ENCODE peak calls at places on chromosome 1, in four cellular contexts. One of them, this sample, is unnamed.
A peak's percentile ranks its signal among the peaks of the same experiment; 100 is the strongest.

GRCh38 chr1:53557830-53558784 is 98.9 kb downstream of the DMRTB1 start:
- DNase-seq in ovary: no peak
- DNase-seq in gastrocnemius medialis: no peak
- DNase-seq in Caco-2: peak; percentile 7
- DNase-seq in this sample: no peak

GRCh38 chr1:119290297-119290696 is 78.3 kb upstream of the HAO2 start:
- DNase-seq in gastrocnemius medialis: no peak
- DNase-seq in Caco-2: no peak
- DNase-seq in ovary: no peak
- DNase-seq in this sample: no peak

GRCh38 chr1:27561126-27561899 is 42.6 kb downstream of the AHDC1 start:
- DNase-seq in ovary: peak; percentile 38
- DNase-seq in gastrocnemius medialis: no peak
- DNase-seq in Caco-2: no peak
- DNase-seq in this sample: no peak

GRCh38 chr1:153470707-153471106 is 10.3 kb upstream of the S100A7 start:
- DNase-seq in gastrocnemius medialis: no peak
- DNase-seq in ovary: no peak
- DNase-seq in Caco-2: no peak
- DNase-seq in this sample: no peak

GRCh38 chr1:203650012-203650836 is 23.6 kb downstream of the ATP2B4 start:
- DNase-seq in gastrocnemius medialis: no peak
- DNase-seq in Caco-2: peak; percentile 76
- DNase-seq in ovary: peak; percentile 68
- DNase-seq in this sample: no peak

GRCh38 chr1:183710734-183711133 is 57.6 kb upstream of the APOBEC4 start:
- DNase-seq in ovary: no peak
- DNase-seq in Caco-2: no peak
- DNase-seq in gastrocnemius medialis: no peak
- DNase-seq in this sample: no peak

GRCh38 chr1:47533176-47534039 is 95.6 kb downstream of the FOXD2 start:
- DNase-seq in ovary: peak; percentile 25
- DNase-seq in Caco-2: peak; percentile 45
- DNase-seq in gastrocnemius medialis: no peak
- DNase-seq in this sample: no peak

GRCh38 chr1:92442351-92442750 is 44.4 kb downstream of the GFI1 start:
- DNase-seq in gastrocnemius medialis: no peak
- DNase-seq in ovary: no peak
- DNase-seq in Caco-2: no peak
- DNase-seq in this sample: no peak

GRCh38 chr1:204684206-204684536 is 1.4 kb downstream of the LRRN2 start:
- DNase-seq in Caco-2: no peak
- DNase-seq in gastrocnemius medialis: no peak
- DNase-seq in ovary: no peak
- DNase-seq in this sample: no peak

GRCh38 chr1:228424685-228425660 is 8.3 kb upstream of the TRIM17 start:
- DNase-seq in gastrocnemius medialis: no peak
- DNase-seq in Caco-2: no peak
- DNase-seq in ovary: no peak
- DNase-seq in this sample: no peak

GRCh38 chr1:147717706-147718097 is 42.7 kb downstream of the GJA5 start:
- DNase-seq in ovary: no peak
- DNase-seq in Caco-2: no peak
- DNase-seq in gastrocnemius medialis: no peak
- DNase-seq in this sample: no peak

GRCh38 chr1:103917771-103918170 is 168.1 kb downstream of the AMY1C start:
- DNase-seq in Caco-2: no peak
- DNase-seq in gastrocnemius medialis: no peak
- DNase-seq in ovary: no peak
- DNase-seq in this sample: no peak

GRCh38 chr1:14578156-14578555 is 20.3 kb upstream of the KAZN start:
- DNase-seq in gastrocnemius medialis: no peak
- DNase-seq in Caco-2: no peak
- DNase-seq in ovary: no peak
- DNase-seq in this sample: no peak

GRCh38 chr1:165637427-165637826 is 6.4 kb downstream of the MGST3 start:
- DNase-seq in ovary: no peak
- DNase-seq in gastrocnemius medialis: no peak
- DNase-seq in Caco-2: peak; percentile 35
- DNase-seq in this sample: no peak

GRCh38 chr1:31577515-31578191 is 1.3 kb downstream of the TINAGL1 start:
- DNase-seq in gastrocnemius medialis: no peak
- DNase-seq in ovary: no peak
- DNase-seq in Caco-2: no peak
- DNase-seq in this sample: no peak

GRCh38 chr1:243548516-243548915 is 292.7 kb downstream of the SDCCAG8 start:
- DNase-seq in Caco-2: no peak
- DNase-seq in gastrocnemius medialis: no peak
- DNase-seq in ovary: no peak
- DNase-seq in this sample: no peak

GRCh38 chr1:107953551-107953950 is 11.4 kb downstream of the VAV3 start:
- DNase-seq in Caco-2: no peak
- DNase-seq in gastrocnemius medialis: no peak
- DNase-seq in ovary: no peak
- DNase-seq in this sample: no peak

GRCh38 chr1:214043167-214043566 is 55.4 kb downstream of the PROX1 start:
- DNase-seq in gastrocnemius medialis: no peak
- DNase-seq in ovary: no peak
- DNase-seq in Caco-2: no peak
- DNase-seq in this sample: no peak

GRCh38 chr1:54325705-54326461 is 80.3 kb downstream of the SSBP3 start:
- DNase-seq in Caco-2: no peak
- DNase-seq in gastrocnemius medialis: no peak
- DNase-seq in ovary: no peak
- DNase-seq in this sample: no peak

GRCh38 chr1:90126834-90127233 is 131.9 kb downstream of the ZNF326 start:
- DNase-seq in ovary: no peak
- DNase-seq in gastrocnemius medialis: no peak
- DNase-seq in Caco-2: no peak
- DNase-seq in this sample: no peak

GRCh38 chr1:90122679-90123340 is 127.9 kb downstream of the ZNF326 start:
- DNase-seq in ovary: no peak
- DNase-seq in gastrocnemius medialis: no peak
- DNase-seq in Caco-2: no peak
- DNase-seq in this sample: no peak

GRCh38 chr1:41385398-41386189 is 24.4 kb downstream of the FOXO6 start:
- DNase-seq in Caco-2: no peak
- DNase-seq in ovary: no peak
- DNase-seq in gastrocnemius medialis: no peak
- DNase-seq in this sample: no peak
- H3K4me3 ChIP-seq in Caco-2: no peak overlapping the region
- H3K4me3 ChIP-seq in ovary: no peak overlapping the region
- H3K4me3 ChIP-seq in gastrocnemius medialis: no peak overlapping the region
- H3K4me3 ChIP-seq in this sample: no peak overlapping the region

DNA sequence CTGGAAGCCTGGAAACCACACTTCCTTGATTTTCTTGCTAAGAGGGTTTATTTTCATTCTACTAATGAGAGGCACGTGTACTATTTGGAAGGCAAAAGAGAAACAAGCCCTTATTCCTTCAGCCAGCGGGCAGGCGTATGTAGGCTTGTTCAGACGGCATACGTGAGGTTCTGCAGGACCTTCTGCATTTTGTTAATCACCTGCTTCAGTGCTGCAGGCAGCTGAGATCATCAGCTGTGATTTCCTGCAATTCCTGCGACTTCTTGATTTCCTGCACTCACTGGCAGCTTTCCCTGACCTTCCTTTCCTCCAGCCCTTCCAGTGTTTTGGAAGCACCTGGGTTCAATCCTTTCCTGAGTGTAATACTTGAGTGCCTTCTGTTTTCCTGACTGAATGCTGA is 43.4 kb downstream of the TSNAX start:
- DNase-seq in ovary: no peak
- DNase-seq in gastrocnemius medialis: no peak
- DNase-seq in Caco-2: no peak
- DNase-seq in this sample: no peak
- TF ChIP-seq CTCF in ovary: no peak
- TF ChIP-seq CTCF in gastrocnemius medialis: no peak
- TF ChIP-seq CTCF in Caco-2: no peak
- TF ChIP-seq CTCF in this sample: no peak

DNA sequence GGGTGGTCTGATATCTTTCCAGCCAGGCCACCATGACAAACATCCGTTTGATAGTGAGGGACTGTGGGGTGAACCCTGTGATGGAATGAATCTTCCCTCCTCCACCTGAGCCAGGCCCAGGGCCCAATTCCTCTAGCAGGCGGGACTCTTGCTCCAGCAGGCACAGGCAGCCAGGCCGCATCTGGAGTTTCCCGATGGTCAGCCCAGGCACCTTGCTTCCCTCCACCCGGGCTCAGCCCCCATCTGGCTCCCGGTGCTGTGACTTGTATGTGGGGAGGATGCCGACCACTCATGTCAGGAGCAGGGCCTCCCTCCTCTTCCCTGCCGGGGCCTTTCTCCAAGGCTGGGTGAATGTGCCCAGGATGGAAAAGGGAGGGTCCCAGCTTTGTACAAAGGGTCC is 21.0 kb downstream of the KCNAB2 start:
- DNase-seq in ovary: no peak
- DNase-seq in Caco-2: no peak
- DNase-seq in gastrocnemius medialis: no peak
- DNase-seq in this sample: no peak
- H3K4me3 ChIP-seq in ovary: no peak overlapping the region
- H3K4me3 ChIP-seq in Caco-2: no peak overlapping the region
- H3K4me3 ChIP-seq in gastrocnemius medialis: no peak overlapping the region
- H3K4me3 ChIP-seq in this sample: no peak overlapping the region

GRCh38 chr1:88683848-88684481 is at the start of gene PKN2:
- DNase-seq in Caco-2: peak; percentile 95
- DNase-seq in ovary: peak; percentile 98
- DNase-seq in gastrocnemius medialis: peak; percentile 96
- DNase-seq in this sample: peak; percentile 96
- TF ChIP-seq CTCF in Caco-2: no peak
- TF ChIP-seq CTCF in ovary: peak; percentile 40
- TF ChIP-seq CTCF in gastrocnemius medialis: peak; percentile 53
- TF ChIP-seq CTCF in this sample: peak; percentile 30

This sample was measured in LNCaP clone FGC.